ENCODE peak calls at places on chromosomes 13 and 19, in five cellular contexts. One of them, this sample, is unnamed.

GRCh38 chr13:37701972-37702371 is 103.4 kb upstream of the POSTN start:
- DNase-seq in K562: no peak
- DNase-seq in A549: peak
- DNase-seq in WTC11: no peak
- DNase-seq in GM12878: no peak
- DNase-seq in this sample: no peak

GRCh38 chr19:34808566-34808965 is 35.6 kb upstream of the ZNF599 start:
- DNase-seq in K562: no peak
- DNase-seq in WTC11: no peak
- DNase-seq in A549: no peak
- DNase-seq in GM12878: no peak
- DNase-seq in this sample: no peak

GRCh38 chr13:33797622-33798021 is 20.3 kb upstream of the RFC3 start:
- DNase-seq in K562: no peak
- DNase-seq in GM12878: no peak
- DNase-seq in A549: no peak
- DNase-seq in WTC11: no peak
- DNase-seq in this sample: no peak

GRCh38 chr13:45773944-45774343 is 71.8 kb downstream of the CBY2 start:
- DNase-seq in K562: no peak
- DNase-seq in WTC11: no peak
- DNase-seq in A549: no peak
- DNase-seq in GM12878: no peak
- DNase-seq in this sample: no peak

GRCh38 chr19:51439021-51439465 is 19.2 kb downstream of the SIGLEC8 start:
- DNase-seq in K562: peak
- DNase-seq in GM12878: no peak
- DNase-seq in A549: no peak
- DNase-seq in WTC11: peak
- DNase-seq in this sample: peak

GRCh38 chr19:8192227-8192820 is 16.8 kb upstream of the CERS4 start:
- DNase-seq in GM12878: no peak
- DNase-seq in A549: no peak
- DNase-seq in K562: peak
- DNase-seq in WTC11: peak
- DNase-seq in this sample: no peak

GRCh38 chr13:113357529-113357928 is 6.4 kb downstream of the GRTP1 start:
- DNase-seq in A549: no peak
- DNase-seq in GM12878: no peak
- DNase-seq in WTC11: no peak
- DNase-seq in K562: no peak
- DNase-seq in this sample: no peak

GRCh38 chr19:3620145-3620816 is 6.3 kb downstream of the CACTIN start:
- DNase-seq in K562: no peak
- DNase-seq in A549: no peak
- DNase-seq in WTC11: no peak
- DNase-seq in GM12878: no peak
- DNase-seq in this sample: no peak

GRCh38 chr13:39676315-39676876 is 20.9 kb downstream of the COG6 start:
- DNase-seq in A549: peak
- DNase-seq in K562: no peak
- DNase-seq in WTC11: no peak
- DNase-seq in GM12878: no peak
- DNase-seq in this sample: peak

GRCh38 chr13:31631071-31631470 is 108.3 kb upstream of the RXFP2 start:
- DNase-seq in K562: no peak
- DNase-seq in A549: no peak
- DNase-seq in WTC11: no peak
- DNase-seq in GM12878: no peak
- DNase-seq in this sample: no peak

GRCh38 chr13:78657699-78658629 is 991 bp downstream of the OBI1 start:
- DNase-seq in GM12878: no peak
- DNase-seq in A549: no peak
- DNase-seq in WTC11: no peak
- DNase-seq in K562: no peak
- DNase-seq in this sample: peak

GRCh38 chr19:4096049-4096892 is 27.7 kb downstream of the MAP2K2 start:
- DNase-seq in WTC11: no peak
- DNase-seq in A549: no peak
- DNase-seq in K562: no peak
- DNase-seq in GM12878: no peak
- DNase-seq in this sample: no peak

GRCh38 chr13:27170521-27171243 is 929 bp downstream of the USP12 start:
- DNase-seq in GM12878: no peak
- DNase-seq in A549: peak
- DNase-seq in WTC11: peak
- DNase-seq in K562: peak
- DNase-seq in this sample: peak

GRCh38 chr13:99805361-99805760 is 166.2 kb downstream of the ZIC5 start:
- DNase-seq in GM12878: no peak
- DNase-seq in K562: no peak
- DNase-seq in WTC11: peak
- DNase-seq in A549: no peak
- DNase-seq in this sample: no peak

GRCh38 chr19:31220540-31220939 is 128.7 kb downstream of the TSHZ3 start:
- DNase-seq in K562: peak
- DNase-seq in GM12878: no peak
- DNase-seq in A549: peak
- DNase-seq in WTC11: no peak
- DNase-seq in this sample: no peak

GRCh38 chr13:39509616-39510015 is 93.4 kb downstream of the LHFPL6 start:
- DNase-seq in K562: no peak
- DNase-seq in WTC11: no peak
- DNase-seq in GM12878: no peak
- DNase-seq in A549: no peak
- DNase-seq in this sample: no peak

GRCh38 chr19:29268721-29269483 is 56.0 kb upstream of the UQCRFS1 start:
- DNase-seq in K562: no peak
- DNase-seq in A549: no peak
- DNase-seq in WTC11: peak
- DNase-seq in GM12878: no peak
- DNase-seq in this sample: no peak

GRCh38 chr19:40800339-40800996 is 1.5 kb downstream of the EGLN2 start:
- DNase-seq in A549: no peak
- DNase-seq in GM12878: no peak
- DNase-seq in K562: no peak
- DNase-seq in WTC11: no peak
- DNase-seq in this sample: no peak

GRCh38 chr19:11598746-11599145 is 1.5 kb downstream of the ZNF627 start:
- DNase-seq in WTC11: no peak
- DNase-seq in K562: no peak
- DNase-seq in GM12878: no peak
- DNase-seq in A549: no peak
- DNase-seq in this sample: no peak

GRCh38 chr19:53311044-53311443 is 22.5 kb upstream of the ZNF845 start:
- DNase-seq in WTC11: no peak
- DNase-seq in A549: no peak
- DNase-seq in K562: no peak
- DNase-seq in GM12878: no peak
- DNase-seq in this sample: no peak

GRCh38 chr19:53311897-53312296 is 21.7 kb upstream of the ZNF845 start:
- DNase-seq in K562: no peak
- DNase-seq in WTC11: no peak
- DNase-seq in GM12878: no peak
- DNase-seq in A549: no peak
- DNase-seq in this sample: no peak

DNA sequence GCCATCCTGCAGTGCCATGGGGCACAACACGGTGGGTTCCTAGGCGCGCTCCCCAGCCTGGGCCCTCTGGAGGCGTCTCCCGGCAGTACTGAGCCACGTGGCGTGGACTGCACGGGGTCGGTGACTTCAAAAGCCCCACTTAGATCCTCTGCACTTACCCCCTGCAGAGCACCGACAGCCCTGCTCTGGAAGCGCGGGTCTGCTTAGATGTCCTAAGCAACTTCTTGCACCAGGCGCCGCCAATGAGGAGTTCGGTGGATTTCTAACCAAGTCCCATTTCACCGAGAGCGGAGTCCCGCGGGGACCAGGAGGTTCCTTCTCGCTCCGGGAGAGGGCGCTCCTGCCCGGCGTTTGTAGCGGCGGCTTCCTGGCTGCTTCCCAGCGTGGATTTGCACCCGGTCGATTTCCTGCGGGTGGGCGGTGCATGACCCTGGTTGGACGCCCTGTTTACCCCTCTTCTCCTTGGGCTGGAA is 25.2 kb upstream of the ZNF845 start:
- DNase-seq in WTC11: peak
- DNase-seq in GM12878: no peak
- DNase-seq in K562: peak
- DNase-seq in A549: no peak
- DNase-seq in this sample: no peak
- TF ChIP-seq ESRRA in WTC11: no peak
- TF ChIP-seq ESRRA in GM12878: no peak
- TF ChIP-seq ESRRA in K562: no peak
- TF ChIP-seq ESRRA in A549: no peak
- TF ChIP-seq ESRRA in this sample: no peak

GRCh38 chr19:44689290-44690130 is 9.4 kb upstream of the CEACAM16 start:
- DNase-seq in K562: peak
- DNase-seq in GM12878: no peak
- DNase-seq in A549: peak
- DNase-seq in WTC11: peak
- DNase-seq in this sample: peak
- TF ChIP-seq ESRRA in K562: no peak
- TF ChIP-seq ESRRA in GM12878: no peak
- TF ChIP-seq ESRRA in A549: no peak
- TF ChIP-seq ESRRA in WTC11: no peak
- TF ChIP-seq ESRRA in this sample: no peak

DNA sequence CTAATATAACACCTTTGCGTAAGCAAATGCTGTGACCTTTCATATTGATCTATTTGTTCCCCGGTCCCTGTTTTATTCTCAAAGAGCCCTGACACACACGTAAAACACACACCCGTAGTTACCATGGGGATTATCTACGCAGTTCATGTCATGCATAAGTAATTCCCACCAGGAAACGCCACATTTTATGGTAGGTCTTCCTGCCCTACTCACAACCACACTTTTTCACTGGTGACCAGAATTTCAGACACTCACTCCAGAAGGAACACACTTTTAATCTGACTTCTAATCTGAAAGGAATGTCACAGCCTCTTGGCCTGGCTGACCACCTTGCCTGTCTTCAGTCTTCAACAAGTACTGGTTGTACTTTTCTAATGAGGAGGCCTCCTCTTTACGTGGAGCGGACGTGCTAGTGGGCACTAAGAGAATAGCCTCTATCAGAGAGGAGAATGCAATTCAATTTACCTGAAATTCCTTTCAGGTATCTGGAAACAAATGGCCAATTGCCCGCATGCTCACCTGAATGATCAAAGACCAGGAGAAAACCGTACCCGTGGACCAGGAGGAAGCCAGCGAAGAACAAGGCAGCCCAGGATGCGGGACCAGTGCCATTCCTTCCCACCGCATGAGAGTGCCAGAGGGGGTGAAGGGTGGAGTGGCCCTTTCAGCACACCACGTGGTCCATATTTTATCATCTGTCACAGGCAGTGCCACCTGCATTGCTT is 46.6 kb downstream of the SLC7A1 start:
- DNase-seq in GM12878: no peak
- DNase-seq in WTC11: no peak
- DNase-seq in A549: no peak
- DNase-seq in K562: no peak
- DNase-seq in this sample: no peak
- TF ChIP-seq ESRRA in GM12878: no peak
- TF ChIP-seq ESRRA in WTC11: no peak
- TF ChIP-seq ESRRA in A549: no peak
- TF ChIP-seq ESRRA in K562: no peak
- TF ChIP-seq ESRRA in this sample: no peak

GRCh38 chr13:67932991-67933390 is 702.9 kb upstream of the PCDH9 start:
- DNase-seq in WTC11: no peak
- DNase-seq in A549: no peak
- DNase-seq in K562: no peak
- DNase-seq in GM12878: no peak
- DNase-seq in this sample: no peak

GRCh38 chr13:67934615-67935330 is 704.6 kb upstream of the PCDH9 start:
- DNase-seq in WTC11: no peak
- DNase-seq in K562: no peak
- DNase-seq in GM12878: no peak
- DNase-seq in A549: no peak
- DNase-seq in this sample: no peak

DNA sequence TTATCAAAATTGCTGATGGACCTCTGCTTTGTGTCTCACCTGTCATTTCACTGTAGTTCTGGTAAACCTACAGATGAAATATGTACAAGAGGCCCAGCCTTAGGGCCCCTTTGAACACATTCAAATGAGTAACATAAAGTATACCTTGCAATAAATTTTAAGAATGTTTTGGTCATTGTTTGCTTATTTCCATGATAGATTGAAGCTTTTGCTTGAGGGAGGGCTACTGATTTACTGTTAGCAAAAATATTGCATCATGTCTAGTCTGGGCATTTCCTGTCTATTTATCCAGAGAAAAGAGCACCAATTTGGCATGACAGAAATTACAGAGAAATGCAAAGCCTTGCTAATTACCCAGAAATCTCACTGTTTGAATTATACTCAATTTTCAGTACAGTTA is 705.5 kb upstream of the PCDH9 start:
- DNase-seq in GM12878: no peak
- DNase-seq in K562: no peak
- DNase-seq in A549: no peak
- DNase-seq in WTC11: no peak
- DNase-seq in this sample: no peak
- TF ChIP-seq ESRRA in GM12878: no peak
- TF ChIP-seq ESRRA in K562: no peak
- TF ChIP-seq ESRRA in A549: no peak
- TF ChIP-seq ESRRA in WTC11: no peak
- TF ChIP-seq ESRRA in this sample: no peak

DNA sequence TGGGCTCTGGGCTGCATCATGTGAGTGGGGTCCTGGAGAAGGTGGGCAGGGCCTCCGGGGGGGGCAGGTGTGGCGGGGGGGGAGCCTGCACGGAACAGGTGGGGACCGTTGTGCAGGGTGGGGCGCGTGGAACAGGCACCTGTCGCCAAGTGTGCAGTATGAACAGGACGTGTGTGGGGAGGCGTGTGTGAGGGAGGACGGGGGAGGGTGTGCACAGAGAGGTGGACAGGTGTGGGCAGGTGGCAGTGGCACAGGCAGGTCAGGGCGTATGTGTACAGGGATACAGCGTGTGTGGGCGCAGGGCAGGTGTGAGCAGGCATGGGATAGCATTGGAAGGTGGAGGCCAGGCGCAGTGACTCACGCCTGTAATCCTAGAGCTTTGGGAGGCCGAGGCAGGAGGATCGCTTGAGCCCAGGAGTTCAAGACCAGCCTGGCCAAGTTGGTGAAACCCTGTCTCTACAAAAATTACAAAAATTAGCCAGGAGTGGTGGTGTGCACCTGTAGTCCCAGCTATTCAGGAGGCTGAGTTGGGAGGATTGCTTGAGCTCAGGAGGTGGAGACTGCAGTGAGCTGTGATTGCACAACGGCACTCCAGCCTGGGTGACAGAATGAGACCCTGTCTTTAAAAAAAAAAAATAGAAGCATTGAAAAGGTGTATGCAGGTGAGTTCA is 3.2 kb downstream of the PLK5 start:
- DNase-seq in GM12878: no peak
- DNase-seq in A549: no peak
- DNase-seq in K562: no peak
- DNase-seq in WTC11: no peak
- DNase-seq in this sample: no peak
- TF ChIP-seq ESRRA in GM12878: no peak
- TF ChIP-seq ESRRA in A549: no peak
- TF ChIP-seq ESRRA in K562: no peak
- TF ChIP-seq ESRRA in WTC11: no peak
- TF ChIP-seq ESRRA in this sample: no peak